ENCODE peak calls at places on chromosomes 2 and 18, in four cellular contexts. D, O, K and X are unnamed samples.

GRCh38 chr2:104849618-104850097 is 4.3 kb upstream of the POU3F3 start:
- DNase-seq in O (no peak), D (peak; percentile 21), K (peak; percentile 45), X (peak; percentile 63)

GRCh38 chr2:152647417-152648010 is 69.7 kb downstream of the PRPF40A start:
- DNase-seq in K (peak; percentile 49), D (no peak), O (peak; percentile 50), X (peak; percentile 46)

GRCh38 chr18:57275111-57275510 is 77.2 kb upstream of the ST8SIA3 start:
- DNase-seq in K (no peak), D (no peak), O (no peak), X (no peak)

GRCh38 chr2:26616864-26617135 is 24.4 kb downstream of the CIB4 start:
- DNase-seq in K (no peak), O (no peak), D (no peak), X (no peak)

GRCh38 chr2:47065771-47066380 is 89.2 kb downstream of the STPG4 start:
- DNase-seq in D (peak; percentile 37), K (peak; percentile 89), O (no peak), X (no peak)

GRCh38 chr2:200786826-200787225 is 24.9 kb upstream of the BZW1 start:
- DNase-seq in D (peak; percentile 79), O (no peak), K (peak; percentile 91), X (no peak)

GRCh38 chr2:19749507-19749836 is 152.3 kb downstream of the TTC32 start:
- DNase-seq in K (no peak), D (no peak), O (no peak), X (no peak)

GRCh38 chr18:59268722-59269562 is 4.3 kb downstream of the RAX start:
- DNase-seq in D (no peak), K (no peak), O (no peak), X (no peak)

GRCh38 chr2:37671013-37671815 is at the start of gene CDC42EP3:
- DNase-seq in K (no peak), D (peak; percentile 74), O (peak; percentile 69), X (no peak)

GRCh38 chr2:24329700-24330099 is 30.6 kb downstream of the ITSN2 start:
- DNase-seq in K (no peak), D (no peak), O (no peak), X (no peak)

GRCh38 chr2:131016826-131017596 is 76.2 kb downstream of the FAM168B start:
- DNase-seq in O (no peak), K (peak; percentile 72), D (peak; percentile 98), X (no peak)

GRCh38 chr2:218996937-218997336 is 3.7 kb upstream of the CRYBA2 start:
- DNase-seq in D (no peak), O (no peak), K (no peak), X (no peak)

GRCh38 chr2:28802975-28803429 is 7.6 kb upstream of the SPDYA start:
- DNase-seq in K (peak; percentile 81), O (no peak), D (no peak), X (no peak)

GRCh38 chr2:191245869-191246531 is 796 bp downstream of the MYO1B start:
- DNase-seq in D (peak; percentile 77), K (peak; percentile 75), O (peak; percentile 65), X (no peak)

GRCh38 chr18:33828949-33829348 is 250.9 kb downstream of the ASXL3 start:
- DNase-seq in O (no peak), D (no peak), K (no peak), X (no peak)

GRCh38 chr2:134683561-134684112 is 35.2 kb downstream of the TMEM163 start:
- DNase-seq in O (no peak), D (peak; percentile 24), K (no peak), X (no peak)

GRCh38 chr2:155727097-155727906 is 605.2 kb downstream of the NR4A2 start:
- DNase-seq in D (no peak), K (no peak), O (no peak), X (no peak)

GRCh38 chr18:62784338-62784965 is 69.1 kb downstream of the PHLPP1 start:
- DNase-seq in O (no peak), K (peak; percentile 25), D (no peak), X (no peak)

GRCh38 chr2:202051499-202052161 is 18.0 kb downstream of the FZD7 start:
- DNase-seq in O (no peak), K (peak; percentile 43), D (no peak), X (no peak)

GRCh38 chr2:48131503-48132293 is 225.4 kb upstream of the FBXO11 start:
- DNase-seq in O (peak; percentile 46), D (no peak), K (peak; percentile 53), X (no peak)

GRCh38 chr2:234426616-234427015 is 70.3 kb downstream of the ARL4C start:
- DNase-seq in D (no peak), O (no peak), K (no peak), X (no peak)

GRCh38 chr2:72973566-72974435 is 56.5 kb downstream of the EMX1 start:
- DNase-seq in O (no peak), D (peak; percentile 32), K (peak; percentile 58), X (no peak)

GRCh38 chr2:141701610-141702009 is 429.2 kb downstream of the LRP1B start:
- DNase-seq in D (no peak), K (no peak), O (no peak), X (no peak)

GRCh38 chr2:165793161-165793778 is 777 bp downstream of the GALNT3 start:
- DNase-seq in K (no peak), O (no peak), D (peak; percentile 85), X (no peak)

GRCh38 chr2:55759271-55759921 is 65.8 kb upstream of the PNPT1 start:
- DNase-seq in D (no peak), K (no peak), O (no peak), X (no peak)

GRCh38 chr2:201795608-201796477 is 10.5 kb upstream of the CDK15 start:
- DNase-seq in K (peak; percentile 71), D (peak; percentile 55), O (no peak), X (no peak)

GRCh38 chr2:205217004-205217403 is 465.3 kb upstream of the NRP2 start:
- DNase-seq in D (no peak), K (no peak), O (no peak), X (no peak)

GRCh38 chr2:127451981-127452380 is 33.8 kb downstream of the PROC start:
- DNase-seq in K (peak; percentile 5), D (no peak), O (no peak), X (no peak)

GRCh38 chr2:222284466-222284865 is 14.3 kb downstream of the PAX3 start:
- DNase-seq in K (no peak), O (no peak), D (no peak), X (no peak)

GRCh38 chr2:222283634-222284033 is 15.2 kb downstream of the PAX3 start:
- DNase-seq in D (no peak), K (no peak), O (no peak), X (no peak)

GRCh38 chr2:222281495-222281894 is 17.3 kb downstream of the PAX3 start:
- DNase-seq in D (no peak), K (no peak), O (no peak), X (no peak)

DNA sequence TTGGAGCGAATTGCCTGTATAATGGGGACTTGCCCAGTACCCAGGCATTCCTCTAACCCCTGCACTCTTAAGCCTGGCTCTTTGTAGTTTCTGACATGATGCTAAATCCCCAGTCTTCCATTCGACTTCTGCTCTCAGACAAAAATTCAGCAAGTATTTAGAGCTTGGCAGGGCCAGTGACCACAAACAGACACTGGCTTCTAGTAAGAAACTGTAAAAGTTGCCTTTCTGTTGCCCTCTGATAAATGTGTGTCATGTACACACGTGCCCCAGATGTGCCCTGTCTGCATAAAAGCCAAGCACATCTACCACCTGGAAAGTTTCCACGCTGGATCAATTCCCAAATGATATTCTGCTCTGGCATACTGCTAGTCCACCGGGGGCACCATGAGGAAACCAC is 18.0 kb downstream of the PAX3 start:
- DNase-seq in O (no peak), D (no peak), K (no peak), X (no peak)
- H3K27me3 ChIP-seq in O (no peaks in the 10 kb centered on the region), D (peaks cover 7% of the 10 kb centered on the region), K (peaks cover 3% of the 10 kb centered on the region), X (peaks cover 52% of the 10 kb centered on the region)

GRCh38 chr2:45849491-45850283 is 198.2 kb downstream of the PRKCE start:
- DNase-seq in D (peak; percentile 77), O (no peak), K (peak; percentile 72), X (no peak)
- H3K27ac ChIP-seq in D (peak overlapping the region; percentile 62), O (no peak overlapping the region), K (peak overlapping the region; percentile 62), X (no peak overlapping the region)

GRCh38 chr2:129923265-129924141 is 56.0 kb upstream of the RAB6C start:
- DNase-seq in K (peak; percentile 37), O (no peak), D (peak; percentile 25), X (no peak)
- TF ChIP-seq CTCF in K (peak; percentile 52), O (peak; percentile 26), D (peak; percentile 53), X (peak; percentile 71)

GRCh38 chr18:78965917-78966878 is 13.4 kb upstream of the SALL3 start:
- DNase-seq in D (no peak), O (no peak), K (no peak), X (no peak)
- H3K27me3 ChIP-seq in D (no peaks in the 10 kb centered on the region), O (no peaks in the 10 kb centered on the region), K (no peaks in the 10 kb centered on the region), X (no peaks in the 10 kb centered on the region)

DNA sequence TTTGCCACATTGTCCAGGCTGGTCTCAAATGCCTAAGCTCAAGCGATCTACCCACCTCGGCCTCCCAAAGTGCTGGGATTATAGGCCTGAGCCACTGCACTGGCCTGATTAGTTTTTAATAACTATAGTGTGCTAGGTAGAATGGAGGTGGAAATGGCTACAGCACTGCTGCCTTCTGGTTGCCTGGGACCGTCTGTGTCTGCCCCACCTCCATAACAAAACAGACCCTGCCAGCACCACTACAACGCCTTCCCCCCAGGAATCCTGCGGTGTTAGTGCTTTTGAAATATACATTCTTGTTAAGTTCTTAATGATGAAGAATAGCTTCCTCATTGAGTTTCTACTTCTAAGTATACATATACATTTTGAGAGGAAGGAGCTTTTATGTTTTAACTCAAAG is 148.2 kb upstream of the ITGA6 start:
- DNase-seq in D (no peak), K (no peak), O (no peak), X (no peak)
- H3K27ac ChIP-seq in D (no peak overlapping the region), K (no peak overlapping the region), O (no peak overlapping the region), X (no peak overlapping the region)